ENCODE peak calls at places on chromosomes 2 and 18, in nine cellular contexts. Y is pancreas, D is aorta, B is right lobe of liver, Q is PC-9, N is GM23338, A is A549, G is GM23248, F is Peyer's patch. T is an unnamed sample.
A peak's percentile ranks its signal among the peaks of the same experiment; 100 is the strongest.

GRCh38 chr18:59616501-59616900 is 80.7 kb downstream of the CCBE1 start:
- DNase-seq in Y (no peak), D (no peak), B (no peak), Q (no peak), N (no peak), A (no peak), G (no peak), F (no peak), T (no peak)

GRCh38 chr2:21317131-21317530 is 193.4 kb downstream of the TDRD15 start:
- DNase-seq in Y (peak; percentile 54), D (no peak), B (no peak), Q (peak; percentile 6), N (peak; percentile 75), A (peak; percentile 52), G (peak; percentile 38), F (no peak), T (peak; percentile 14)

GRCh38 chr2:42951263-42951938 is 159.0 kb upstream of the HAAO start:
- DNase-seq in Y (no peak), D (no peak), B (no peak), Q (no peak), N (no peak), A (no peak), G (peak; percentile 72), F (no peak), T (no peak)

GRCh38 chr2:241914542-241914941 is 45.0 kb downstream of the RTP5 start:
- DNase-seq in Y (peak; percentile 13), D (peak; percentile 66), B (peak; percentile 44), Q (no peak), N (no peak), A (no peak), G (no peak), F (no peak), T (no peak)

GRCh38 chr18:67132919-67133318 is 383.6 kb downstream of the DSEL start:
- DNase-seq in Y (no peak), D (no peak), B (no peak), Q (no peak), N (no peak), A (no peak), G (no peak), F (no peak), T (no peak)

GRCh38 chr18:6866552-6866951 is 137.0 kb downstream of the ARHGAP28 start:
- DNase-seq in Y (no peak), D (no peak), B (no peak), Q (no peak), N (no peak), A (no peak), G (no peak), F (no peak), T (no peak)

GRCh38 chr2:68937346-68938055 is 15.2 kb downstream of the GKN2 start:
- DNase-seq in Y (no peak), D (no peak), B (no peak), Q (no peak), N (no peak), A (no peak), G (peak; percentile 41), F (no peak), T (no peak)

GRCh38 chr2:100957971-100958653 is 44.0 kb upstream of the RPL31 start:
- DNase-seq in Y (peak; percentile 68), D (peak; percentile 73), B (no peak), Q (peak; percentile 48), N (no peak), A (no peak), G (peak; percentile 95), F (no peak), T (no peak)

GRCh38 chr2:72924353-72925240 is 7.3 kb downstream of the EMX1 start:
- DNase-seq in Y (no peak), D (peak; percentile 72), B (no peak), Q (no peak), N (peak; percentile 69), A (no peak), G (peak; percentile 37), F (peak; percentile 1), T (no peak)

GRCh38 chr2:235715601-235716000 is 221.8 kb downstream of the AGAP1 start:
- DNase-seq in Y (no peak), D (no peak), B (no peak), Q (no peak), N (no peak), A (no peak), G (no peak), F (no peak), T (no peak)
- H3K27ac ChIP-seq in Y (no peak overlapping the region), D (no peak overlapping the region), B (no peak overlapping the region), Q (no peak overlapping the region), N (no peak overlapping the region), A (no peak overlapping the region), G (no peak overlapping the region), F (no peak overlapping the region), T (no peak overlapping the region)

GRCh38 chr18:13223341-13224148 is 5.0 kb downstream of the LDLRAD4 start:
- DNase-seq in Y (no peak), D (no peak), B (no peak), Q (no peak), N (no peak), A (no peak), G (no peak), F (no peak), T (no peak)

GRCh38 chr18:13225261-13225660 is 6.7 kb downstream of the LDLRAD4 start:
- DNase-seq in Y (no peak), D (no peak), B (no peak), Q (no peak), N (no peak), A (no peak), G (no peak), F (no peak), T (no peak)

GRCh38 chr18:13220326-13220991 is 1.9 kb downstream of the LDLRAD4 start:
- DNase-seq in Y (no peak), D (no peak), B (no peak), Q (no peak), N (no peak), A (no peak), G (no peak), F (no peak), T (no peak)

GRCh38 chr18:13221821-13222220 is 3.3 kb downstream of the LDLRAD4 start:
- DNase-seq in Y (no peak), D (no peak), B (no peak), Q (no peak), N (no peak), A (no peak), G (no peak), F (no peak), T (no peak)

DNA sequence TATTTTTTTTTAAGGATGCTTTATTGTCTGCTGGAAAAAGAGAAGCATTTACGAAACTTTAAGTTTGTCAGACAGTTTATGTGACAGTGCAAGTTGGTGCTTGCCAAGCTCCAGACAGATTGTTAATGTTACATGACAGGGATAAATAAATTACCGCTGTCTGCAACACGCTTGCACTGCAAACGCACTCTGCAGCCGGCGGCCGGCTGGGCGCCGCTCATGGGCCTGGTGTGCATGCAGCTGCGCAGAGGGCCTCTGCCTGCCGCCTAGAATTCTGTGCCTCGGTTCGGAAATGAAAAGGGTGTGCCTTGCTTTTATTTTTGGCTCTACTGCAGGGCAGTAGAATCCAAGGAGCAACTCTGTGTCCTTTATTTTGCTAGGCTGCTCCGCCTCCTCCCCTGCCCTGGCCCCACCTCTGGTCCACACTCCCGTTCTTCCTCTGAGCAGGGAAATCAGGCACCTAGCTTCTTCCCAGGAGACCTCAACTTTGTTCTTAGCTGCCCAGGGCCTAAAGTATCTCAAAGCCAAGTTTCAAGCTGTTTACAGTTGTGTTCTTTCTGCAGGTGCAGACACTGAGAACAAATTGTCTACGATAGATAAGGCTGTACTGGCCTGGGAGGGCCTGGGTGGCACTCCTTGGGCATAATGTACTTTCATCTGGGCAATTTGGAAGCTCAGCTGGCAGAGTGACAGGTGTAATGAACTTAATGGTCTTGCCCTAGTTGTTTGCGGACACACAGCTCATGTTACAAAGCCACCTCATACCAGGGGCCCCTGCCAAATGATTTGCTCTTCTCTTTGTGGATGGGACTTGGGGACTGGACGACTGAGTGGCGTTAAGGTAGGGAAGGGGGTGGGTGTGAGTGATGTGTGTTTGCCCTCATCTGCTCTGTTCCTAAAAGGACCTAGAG is 4.1 kb downstream of the LDLRAD4 start:
- DNase-seq in Y (peak; percentile 26), D (peak; percentile 88), B (no peak), Q (no peak), N (no peak), A (no peak), G (peak; percentile 28), F (no peak), T (no peak)
- H3K4me3 ChIP-seq in Y (no peak overlapping the region), D (no peak overlapping the region), B (no peak overlapping the region), Q (no peak overlapping the region), N (no peak overlapping the region), A (no peak overlapping the region), G (no peak overlapping the region), F (no peak overlapping the region), T (no peak overlapping the region)

GRCh38 chr2:197425550-197425949 is 9.3 kb downstream of the SF3B1 start:
- DNase-seq in Y (no peak), D (no peak), B (no peak), Q (no peak), N (no peak), A (no peak), G (peak; percentile 9), F (no peak), T (no peak)

GRCh38 chr2:197427986-197428385 is 6.8 kb downstream of the SF3B1 start:
- DNase-seq in Y (no peak), D (no peak), B (no peak), Q (no peak), N (no peak), A (no peak), G (no peak), F (no peak), T (no peak)

GRCh38 chr2:197423307-197423706 is 11.5 kb downstream of the SF3B1 start:
- DNase-seq in Y (no peak), D (no peak), B (no peak), Q (no peak), N (no peak), A (no peak), G (no peak), F (no peak), T (no peak)

GRCh38 chr2:197427204-197427603 is 7.6 kb downstream of the SF3B1 start:
- DNase-seq in Y (no peak), D (no peak), B (no peak), Q (no peak), N (no peak), A (no peak), G (no peak), F (no peak), T (no peak)

GRCh38 chr2:197426723-197427122 is 8.1 kb downstream of the SF3B1 start:
- DNase-seq in Y (no peak), D (no peak), B (no peak), Q (no peak), N (no peak), A (no peak), G (no peak), F (no peak), T (no peak)
- H3K4me1 ChIP-seq in Y (peaks cover 42% of the 10 kb centered on the region), D (peaks cover 4% of the 10 kb centered on the region), B (peaks cover 61% of the 10 kb centered on the region), Q (no peaks in the 10 kb centered on the region), N (peaks cover 4% of the 10 kb centered on the region), A (peaks cover 18% of the 10 kb centered on the region), G (peaks cover 25% of the 10 kb centered on the region), F (peaks cover 33% of the 10 kb centered on the region), T (no peaks in the 10 kb centered on the region)

DNA sequence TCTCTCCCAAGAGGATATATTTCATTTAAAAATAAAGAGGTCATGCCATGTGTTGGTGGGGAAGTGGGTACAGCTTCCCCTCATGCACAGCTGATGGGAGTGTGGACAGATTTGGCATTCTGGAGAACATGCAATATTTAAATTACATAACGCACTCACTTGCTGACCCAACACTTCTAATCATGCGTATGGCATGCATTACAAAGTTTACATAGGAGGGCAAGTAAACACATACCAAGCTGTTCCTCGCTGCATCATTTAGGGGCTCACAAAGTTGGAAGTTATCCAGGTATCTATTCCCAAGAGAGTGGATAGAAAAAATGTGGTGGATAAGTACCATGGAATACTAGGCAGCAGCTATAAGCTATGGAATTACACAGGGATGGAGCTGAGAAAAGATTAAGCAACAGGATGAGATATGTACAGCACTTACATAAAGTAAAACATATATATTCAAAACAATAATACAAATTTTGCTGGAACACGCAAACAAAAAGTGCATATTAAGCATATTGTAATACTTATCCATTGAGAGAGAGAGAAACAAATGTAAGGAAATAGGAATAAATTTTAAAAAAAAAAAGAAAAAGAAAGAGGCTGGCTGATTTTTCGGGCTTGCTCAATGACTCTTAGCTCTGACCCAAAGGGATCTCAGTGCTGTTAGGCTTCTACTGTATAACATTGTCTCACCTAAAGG is 11.0 kb downstream of the CYP1B1 start:
- DNase-seq in Y (no peak), D (no peak), B (no peak), Q (no peak), N (no peak), A (peak; percentile 53), G (no peak), F (no peak), T (peak; percentile 29)
- H3K27ac ChIP-seq in Y (no peak overlapping the region), D (no peak overlapping the region), B (no peak overlapping the region), Q (no peak overlapping the region), N (no peak overlapping the region), A (no peak overlapping the region), G (no peak overlapping the region), F (no peak overlapping the region), T (peak overlapping the region; percentile 60)

T was measured in SJSA1.